ENCODE peak calls at places on chromosomes 16 and 17, in five cellular contexts. N is DND-41, T is HCT116, U is H1, M is GM23338. C is an unnamed sample.

GRCh38 chr17:50256826-50257573 is 17.3 kb upstream of the TMEM92 start:
- DNase-seq in N (no peak), U (no peak), M (no peak), T (no peak), C (no peak)

GRCh38 chr16:3952342-3953131 is 72.0 kb upstream of the CREBBP start:
- DNase-seq in U (no peak), T (no peak), M (peak), N (peak), C (peak)

GRCh38 chr17:3588104-3588503 is 21.1 kb downstream of the TRPV1 start:
- DNase-seq in M (no peak), N (no peak), T (no peak), U (no peak), C (no peak)

GRCh38 chr16:79698341-79698753 is 97.8 kb upstream of the MAF start:
- DNase-seq in N (no peak), U (no peak), M (no peak), T (no peak), C (no peak)

GRCh38 chr17:72219136-72219823 is 98.5 kb downstream of the SOX9 start:
- DNase-seq in N (no peak), T (no peak), U (peak), M (peak), C (peak)

GRCh38 chr16:51756447-51757123 is 605.5 kb upstream of the SALL1 start:
- DNase-seq in U (no peak), N (no peak), T (no peak), M (no peak), C (no peak)

GRCh38 chr17:50589112-50589712 is 28.7 kb downstream of the CACNA1G start:
- DNase-seq in U (no peak), T (no peak), M (no peak), N (no peak), C (no peak)

GRCh38 chr16:53545433-53545832 is 42.4 kb upstream of the AKTIP start:
- DNase-seq in N (peak), U (no peak), M (peak), T (no peak), C (no peak)

GRCh38 chr16:11183035-11183812 is 72.8 kb downstream of the SOCS1 start:
- DNase-seq in U (peak), M (peak), T (no peak), N (no peak), C (no peak)

GRCh38 chr17:55286681-55287589 is 22.2 kb downstream of the HLF start:
- DNase-seq in U (no peak), N (no peak), M (no peak), T (peak), C (no peak)

GRCh38 chr17:75832164-75832651 is 12.0 kb downstream of the UNC13D start:
- DNase-seq in M (no peak), T (no peak), U (peak), N (no peak), C (no peak)

GRCh38 chr16:50640391-50640790 is 40.7 kb downstream of the SNX20 start:
- DNase-seq in U (no peak), N (no peak), T (no peak), M (no peak), C (no peak)

GRCh38 chr17:22703786-22704441 is 1011.6 kb downstream of the KCNJ18 start:
- DNase-seq in T (no peak), U (no peak), N (no peak), M (no peak), C (no peak)

GRCh38 chr16:51759329-51759728 is 608.3 kb upstream of the SALL1 start:
- DNase-seq in T (no peak), U (no peak), M (no peak), N (no peak), C (no peak)

GRCh38 chr16:56632160-56632847 is at the start of gene MT1M:
- DNase-seq in U (peak), T (no peak), M (peak), N (no peak), C (no peak)

GRCh38 chr17:75352079-75352569 is 53.4 kb downstream of the GRB2 start:
- DNase-seq in N (no peak), U (peak), T (no peak), M (peak), C (no peak)

GRCh38 chr16:57810197-57811024 is 8.1 kb upstream of the KIFC3 start:
- DNase-seq in U (no peak), M (peak), T (peak), N (peak), C (peak)

GRCh38 chr16:65044861-65045260 is 77.0 kb downstream of the CDH11 start:
- DNase-seq in M (no peak), T (no peak), N (no peak), U (no peak), C (no peak)

GRCh38 chr17:48841395-48841831 is 10.6 kb downstream of the CALCOCO2 start:
- DNase-seq in M (no peak), T (no peak), U (no peak), N (peak), C (peak)

GRCh38 chr17:58032691-58033415 is 25.8 kb upstream of the SRSF1 start:
- DNase-seq in U (no peak), M (peak), T (no peak), N (no peak), C (no peak)

GRCh38 chr17:68248199-68248825 is 469 bp downstream of the AMZ2 start:
- DNase-seq in T (no peak), M (no peak), U (no peak), N (no peak), C (peak)

GRCh38 chr16:57651344-57652333 is 16.5 kb upstream of the ADGRG3 start:
- DNase-seq in N (peak), U (no peak), T (no peak), M (no peak), C (no peak)

GRCh38 chr16:3855142-3855541 is 25.4 kb downstream of the CREBBP start:
- DNase-seq in N (no peak), M (no peak), T (no peak), U (no peak), C (no peak)

GRCh38 chr16:4593069-4593468 is 21.6 kb downstream of the UBALD1 start:
- DNase-seq in U (peak), N (no peak), M (peak), T (no peak), C (no peak)

GRCh38 chr17:42411905-42412679 is 11.0 kb downstream of the CAVIN1 start:
- DNase-seq in M (no peak), U (no peak), N (no peak), T (no peak), C (no peak)

GRCh38 chr16:70428178-70428998 is 10.5 kb downstream of the ST3GAL2 start:
- DNase-seq in T (peak), M (peak), N (peak), U (peak), C (peak)

GRCh38 chr16:81716478-81717210 is 62.4 kb upstream of the PLCG2 start:
- DNase-seq in M (no peak), T (no peak), U (no peak), N (no peak), C (no peak)

GRCh38 chr17:65554568-65555223 is 6.8 kb downstream of the AXIN2 start:
- DNase-seq in U (no peak), N (no peak), M (no peak), T (no peak), C (no peak)

GRCh38 chr17:40520991-40521453 is 19.6 kb upstream of the TNS4 start:
- DNase-seq in M (no peak), U (no peak), T (no peak), N (no peak), C (no peak)

GRCh38 chr17:32264823-32265191 is 825 bp upstream of the RHBDL3 start:
- DNase-seq in T (no peak), M (no peak), U (peak), N (no peak), C (no peak)

GRCh38 chr17:32265896-32266388 is 310 bp downstream of the RHBDL3 start:
- DNase-seq in T (no peak), U (no peak), M (peak), N (no peak), C (no peak)

GRCh38 chr17:32267690-32268205 is 2.1 kb downstream of the RHBDL3 start:
- DNase-seq in T (no peak), N (no peak), M (peak), U (peak), C (no peak)

GRCh38 chr17:32265192-32265895 is at the start of gene RHBDL3:
- DNase-seq in M (peak), N (no peak), U (no peak), T (no peak), C (no peak)

DNA sequence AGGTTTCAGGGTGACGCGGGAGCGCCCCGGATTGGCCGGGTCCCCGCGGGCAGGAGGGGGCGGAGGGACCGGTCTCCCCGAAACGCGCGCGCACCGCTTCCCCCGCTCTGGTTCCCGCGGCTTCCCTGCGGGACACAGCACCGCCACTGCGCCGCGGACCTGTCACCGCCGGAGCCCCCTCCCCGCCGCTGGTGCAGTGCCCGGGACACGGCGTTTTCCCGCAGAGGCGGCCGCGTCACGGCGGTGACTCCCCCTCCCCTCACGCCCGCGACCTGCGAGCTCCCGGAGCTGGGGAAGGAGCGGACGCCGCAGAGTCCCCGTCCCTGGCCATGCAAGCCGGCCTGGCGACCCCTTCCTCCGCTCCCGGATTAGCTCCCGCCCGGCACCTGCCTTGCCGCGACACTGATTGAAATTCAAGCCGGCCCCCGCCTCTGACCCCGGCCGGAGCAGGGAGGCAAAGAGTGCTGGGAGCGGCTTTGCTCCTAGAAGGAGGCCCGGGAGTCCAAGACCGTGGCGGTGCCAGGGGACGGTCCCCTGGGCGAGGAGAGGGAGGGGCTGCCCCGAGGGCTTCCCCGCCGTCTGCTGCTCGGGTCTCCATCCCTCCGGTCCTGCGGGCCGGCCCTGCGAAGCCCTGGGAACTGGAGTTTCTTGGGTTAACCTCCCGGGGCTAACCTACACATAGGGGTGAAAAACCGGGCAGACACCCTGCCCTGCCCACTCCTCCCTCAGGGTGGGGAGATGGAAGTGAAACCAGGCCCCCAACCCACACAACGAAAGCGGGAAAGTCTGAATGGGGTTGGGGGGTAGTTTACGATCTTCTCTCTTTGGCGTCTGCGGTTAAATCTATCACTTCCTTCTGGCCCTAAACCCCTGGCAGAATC is 997 bp downstream of the RHBDL3 start:
- DNase-seq in M (peak), U (peak), N (no peak), T (no peak), C (no peak)
- TF ChIP-seq EZH2 in M (no peak), U (no peak), N (peak), T (no peak), C (no peak)

GRCh38 chr17:14302421-14303099 is 1.7 kb downstream of the HS3ST3B1 start:
- DNase-seq in M (peak), T (peak), N (peak), U (peak), C (peak)

GRCh38 chr17:14304222-14304844 is 3.5 kb downstream of the HS3ST3B1 start:
- DNase-seq in N (no peak), U (peak), M (no peak), T (no peak), C (no peak)

GRCh38 chr17:14301761-14302401 is 1.0 kb downstream of the HS3ST3B1 start:
- DNase-seq in T (no peak), N (peak), U (peak), M (no peak), C (no peak)

GRCh38 chr17:14304876-14305636 is 4.2 kb downstream of the HS3ST3B1 start:
- DNase-seq in M (peak), U (peak), N (no peak), T (no peak), C (no peak)

DNA sequence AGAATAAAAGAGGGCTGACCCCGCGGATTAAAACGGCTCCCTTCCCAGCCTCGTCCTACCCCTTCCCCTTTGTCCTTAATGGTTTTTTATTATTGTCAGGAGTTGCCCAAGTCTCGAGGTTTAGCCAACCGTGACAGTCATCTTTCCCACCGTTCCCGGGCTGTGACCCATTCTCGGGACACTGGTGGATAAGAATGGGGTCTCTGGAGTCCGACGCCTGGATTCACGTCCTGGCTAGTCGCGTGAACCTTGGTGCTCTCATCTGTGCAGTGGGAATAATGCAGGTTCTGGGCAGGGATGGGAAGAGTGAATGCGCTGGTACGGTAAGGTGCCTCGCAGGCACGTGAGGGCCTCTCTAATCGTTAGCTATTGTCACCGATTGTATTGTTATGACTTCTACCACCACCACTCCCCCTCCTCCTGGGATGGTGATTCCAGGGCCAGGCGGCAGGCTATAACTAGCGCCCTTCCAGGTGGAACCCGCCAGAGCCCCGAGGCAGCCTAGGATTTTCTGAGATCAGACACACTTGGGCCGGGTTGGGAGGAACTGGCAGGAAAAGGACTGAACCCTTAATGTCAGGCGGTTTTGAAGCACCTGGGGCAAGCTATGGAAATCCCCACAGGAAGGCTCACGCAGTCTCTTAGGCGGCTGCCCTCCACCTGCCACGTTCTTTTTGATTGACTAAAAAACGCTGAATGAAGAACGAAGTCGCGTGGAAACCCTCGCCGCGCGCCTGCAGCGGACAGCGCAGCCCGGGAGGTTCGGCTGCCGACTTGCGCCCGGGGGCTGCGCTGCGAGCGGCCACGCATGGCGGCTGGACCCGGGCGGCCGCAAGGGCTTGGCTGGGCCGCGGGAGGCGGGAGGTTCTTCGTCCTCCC is 2.7 kb downstream of the HS3ST3B1 start:
- DNase-seq in U (peak), T (no peak), N (no peak), M (peak), C (no peak)
- TF ChIP-seq EZH2 in U (peak), T (no peak), N (no peak), M (no peak), C (peak)

DNA sequence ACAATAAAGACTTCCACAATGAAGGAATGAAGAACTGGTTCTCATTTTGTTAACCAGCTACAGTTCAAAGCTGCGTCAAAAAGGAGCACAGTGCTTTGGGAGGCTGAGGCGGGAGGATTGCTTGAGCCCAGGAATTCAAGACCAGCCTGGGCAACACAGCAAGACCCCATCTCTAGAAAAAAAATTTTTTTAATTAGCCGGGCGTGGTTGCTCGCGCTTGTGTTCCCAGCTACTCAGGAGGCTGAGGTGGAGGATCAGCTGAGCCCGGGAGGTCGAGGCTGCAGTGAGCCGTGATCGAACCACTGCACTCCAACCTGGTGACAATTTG is 764 bp upstream of the SLC6A4 start:
- DNase-seq in U (no peak), M (no peak), N (no peak), T (no peak), C (no peak)
- TF ChIP-seq EZH2 in U (no peak), M (peak), N (no peak), T (no peak), C (no peak)

GRCh38 chr16:25643633-25644032 is 48.1 kb upstream of the HS3ST4 start:
- DNase-seq in N (no peak), M (no peak), T (no peak), U (no peak), C (no peak)
- TF ChIP-seq EZH2 in N (no peak), M (no peak), T (no peak), U (no peak), C (no peak)

GRCh38 chr17:59626756-59627155 is 7.1 kb downstream of the CLTC start:
- DNase-seq in N (no peak), U (no peak), T (no peak), M (no peak), C (no peak)
- TF ChIP-seq EZH2 in N (no peak), U (no peak), T (no peak), M (no peak), C (no peak)

GRCh38 chr16:87601322-87602004 is 845 bp upstream of the JPH3 start:
- DNase-seq in T (no peak), N (no peak), M (peak), U (no peak), C (no peak)
- TF ChIP-seq EZH2 in T (no peak), N (no peak), M (no peak), U (no peak), C (no peak)

DNA sequence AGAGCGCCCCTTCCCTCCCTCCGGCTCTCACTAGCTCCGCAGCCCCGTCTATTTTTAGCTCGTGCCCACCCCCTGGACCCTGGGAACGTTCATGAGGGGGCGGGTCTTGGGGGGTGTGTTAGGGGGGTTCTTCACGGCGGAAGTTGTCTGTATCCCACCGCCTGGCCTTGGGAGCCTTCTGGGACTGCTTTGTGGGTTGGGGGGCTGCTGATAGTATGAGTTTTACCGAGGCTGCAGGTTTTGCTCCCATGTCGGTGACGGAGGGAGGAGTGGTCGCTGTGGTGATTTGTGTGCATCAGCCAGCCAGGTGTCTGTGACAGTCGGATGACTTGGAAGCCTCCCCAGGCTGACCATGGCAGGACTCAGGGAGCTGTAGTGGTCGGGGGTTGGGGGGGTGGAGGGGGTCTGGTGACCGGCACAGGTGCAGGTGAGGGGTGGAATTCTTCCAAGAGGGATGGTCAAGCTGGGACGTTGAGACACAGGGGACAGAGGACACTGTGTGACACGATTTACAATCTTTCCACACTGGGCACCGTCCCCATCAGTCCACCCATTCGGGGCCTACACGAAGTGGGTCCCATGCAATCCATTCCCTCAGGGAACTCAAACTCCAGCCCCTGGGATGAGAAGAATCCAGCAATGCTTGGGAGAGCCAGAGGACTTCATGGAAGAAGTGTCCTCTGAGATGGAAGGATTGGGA is 1.4 kb downstream of the ATP1B2 start:
- DNase-seq in T (no peak), M (peak), U (no peak), N (no peak), C (no peak)
- TF ChIP-seq EZH2 in T (no peak), M (no peak), U (no peak), N (no peak), C (no peak)

GRCh38 chr17:81957691-81958432 is 3.1 kb downstream of the NOTUM start:
- DNase-seq in M (no peak), T (no peak), U (no peak), N (no peak), C (no peak)

GRCh38 chr17:81956607-81957589 is 4.1 kb downstream of the NOTUM start:
- DNase-seq in U (no peak), T (no peak), M (no peak), N (no peak), C (no peak)

GRCh38 chr17:81960130-81960958 is 643 bp downstream of the NOTUM start:
- DNase-seq in U (peak), T (no peak), M (peak), N (no peak), C (no peak)

GRCh38 chr17:81959362-81960129 is 1.4 kb downstream of the NOTUM start:
- DNase-seq in M (peak), N (peak), T (no peak), U (peak), C (peak)

DNA sequence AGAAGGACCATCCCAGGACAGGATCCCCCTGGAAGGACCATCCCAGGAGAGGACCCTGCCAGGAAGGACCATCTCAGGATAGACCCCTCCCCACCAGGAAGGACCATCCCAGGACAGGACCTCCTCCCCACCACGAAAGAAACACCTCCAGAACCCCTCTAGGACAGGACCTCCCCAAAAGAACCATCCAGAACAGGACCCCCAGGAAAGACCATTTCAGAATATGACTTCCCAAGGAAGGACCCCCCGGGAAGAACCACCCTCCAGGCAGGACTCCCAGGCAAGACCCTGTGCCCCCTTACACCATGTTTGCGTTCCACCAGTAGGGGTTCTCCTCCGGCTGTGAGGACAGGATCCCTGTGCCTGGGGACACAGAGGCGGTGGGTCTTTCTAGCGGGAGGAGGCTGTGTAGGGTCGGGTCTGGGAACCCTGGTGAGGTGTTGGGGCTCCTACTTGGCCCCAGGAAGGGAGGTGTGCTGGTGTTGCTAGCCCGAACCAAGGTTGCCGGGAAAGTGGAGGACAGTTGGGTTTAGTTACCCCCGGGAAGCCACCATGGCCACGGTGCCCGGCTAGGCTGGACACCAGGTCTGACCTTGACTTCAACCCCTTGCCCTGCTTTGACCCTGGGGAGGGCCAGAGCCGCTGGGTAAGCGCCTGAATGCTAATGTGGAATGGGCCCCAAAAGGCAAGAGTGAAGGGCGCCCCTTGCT is 2.2 kb downstream of the NOTUM start:
- DNase-seq in U (no peak), N (no peak), M (no peak), T (no peak), C (no peak)
- TF ChIP-seq EZH2 in U (no peak), N (no peak), M (no peak), T (no peak), C (no peak)